ENCODE peak calls at places on chromosomes 12 and 14, in nine cellular contexts. One of them, this sample, is unnamed.

GRCh38 chr12:113108308-113108707 is 27.3 kb downstream of the RASAL1 start:
- DNase-seq in left ventricle myocardium inferior: no peak
- DNase-seq in glutamatergic neuron: no peak
- DNase-seq in GM19239: no peak
- DNase-seq in colonic mucosa: no peak
- DNase-seq in left ventricle myocardium superior: no peak
- DNase-seq in lower lobe of right lung: no peak
- DNase-seq in substantia nigra: no peak
- DNase-seq in fibroblast of pulmonary artery: no peak
- DNase-seq in this sample: no peak

GRCh38 chr12:19755141-19755540 is 315.8 kb downstream of the AEBP2 start:
- DNase-seq in colonic mucosa: no peak
- DNase-seq in left ventricle myocardium inferior: no peak
- DNase-seq in substantia nigra: no peak
- DNase-seq in fibroblast of pulmonary artery: no peak
- DNase-seq in GM19239: no peak
- DNase-seq in lower lobe of right lung: no peak
- DNase-seq in left ventricle myocardium superior: no peak
- DNase-seq in glutamatergic neuron: no peak
- DNase-seq in this sample: no peak

GRCh38 chr14:99231850-99232401 is 40.1 kb downstream of the BCL11B start:
- DNase-seq in lower lobe of right lung: peak
- DNase-seq in left ventricle myocardium superior: no peak
- DNase-seq in substantia nigra: no peak
- DNase-seq in glutamatergic neuron: peak
- DNase-seq in colonic mucosa: no peak
- DNase-seq in fibroblast of pulmonary artery: no peak
- DNase-seq in left ventricle myocardium inferior: no peak
- DNase-seq in GM19239: no peak
- DNase-seq in this sample: no peak

GRCh38 chr14:91336093-91336450 is 81.5 kb downstream of the CCDC88C start:
- DNase-seq in left ventricle myocardium superior: no peak
- DNase-seq in colonic mucosa: no peak
- DNase-seq in GM19239: no peak
- DNase-seq in glutamatergic neuron: no peak
- DNase-seq in left ventricle myocardium inferior: no peak
- DNase-seq in substantia nigra: no peak
- DNase-seq in lower lobe of right lung: no peak
- DNase-seq in fibroblast of pulmonary artery: no peak
- DNase-seq in this sample: no peak

GRCh38 chr12:107131832-107132616 is 38.7 kb upstream of the CRY1 start:
- DNase-seq in left ventricle myocardium superior: no peak
- DNase-seq in left ventricle myocardium inferior: no peak
- DNase-seq in fibroblast of pulmonary artery: peak
- DNase-seq in glutamatergic neuron: no peak
- DNase-seq in colonic mucosa: peak
- DNase-seq in substantia nigra: no peak
- DNase-seq in lower lobe of right lung: no peak
- DNase-seq in GM19239: peak
- DNase-seq in this sample: no peak

GRCh38 chr12:29521951-29522350 is 24.5 kb upstream of the OVCH1 start:
- DNase-seq in colonic mucosa: no peak
- DNase-seq in substantia nigra: no peak
- DNase-seq in lower lobe of right lung: no peak
- DNase-seq in left ventricle myocardium superior: no peak
- DNase-seq in left ventricle myocardium inferior: no peak
- DNase-seq in GM19239: no peak
- DNase-seq in fibroblast of pulmonary artery: peak
- DNase-seq in glutamatergic neuron: no peak
- DNase-seq in this sample: no peak

GRCh38 chr12:54018608-54018984 is 9.6 kb upstream of the HOXC6 start:
- DNase-seq in left ventricle myocardium inferior: no peak
- DNase-seq in substantia nigra: no peak
- DNase-seq in colonic mucosa: no peak
- DNase-seq in lower lobe of right lung: no peak
- DNase-seq in glutamatergic neuron: no peak
- DNase-seq in fibroblast of pulmonary artery: no peak
- DNase-seq in GM19239: no peak
- DNase-seq in left ventricle myocardium superior: no peak
- DNase-seq in this sample: no peak

GRCh38 chr14:67583711-67584644 is 16.1 kb downstream of the PIGH start:
- DNase-seq in GM19239: peak
- DNase-seq in fibroblast of pulmonary artery: peak
- DNase-seq in lower lobe of right lung: no peak
- DNase-seq in colonic mucosa: peak
- DNase-seq in left ventricle myocardium inferior: no peak
- DNase-seq in substantia nigra: no peak
- DNase-seq in left ventricle myocardium superior: no peak
- DNase-seq in glutamatergic neuron: peak
- DNase-seq in this sample: no peak

GRCh38 chr12:57215668-57216013 is 953 bp upstream of the NXPH4 start:
- DNase-seq in glutamatergic neuron: no peak
- DNase-seq in lower lobe of right lung: no peak
- DNase-seq in substantia nigra: no peak
- DNase-seq in left ventricle myocardium superior: no peak
- DNase-seq in GM19239: peak
- DNase-seq in left ventricle myocardium inferior: no peak
- DNase-seq in fibroblast of pulmonary artery: no peak
- DNase-seq in colonic mucosa: no peak
- DNase-seq in this sample: no peak

GRCh38 chr12:116318738-116319050 is 41.2 kb upstream of the MED13L start:
- DNase-seq in GM19239: no peak
- DNase-seq in left ventricle myocardium superior: no peak
- DNase-seq in fibroblast of pulmonary artery: no peak
- DNase-seq in lower lobe of right lung: no peak
- DNase-seq in glutamatergic neuron: no peak
- DNase-seq in left ventricle myocardium inferior: no peak
- DNase-seq in colonic mucosa: no peak
- DNase-seq in substantia nigra: no peak
- DNase-seq in this sample: no peak

GRCh38 chr12:109771746-109772621 is 58.4 kb downstream of the FAM222A start:
- DNase-seq in glutamatergic neuron: no peak
- DNase-seq in colonic mucosa: no peak
- DNase-seq in left ventricle myocardium superior: no peak
- DNase-seq in substantia nigra: no peak
- DNase-seq in fibroblast of pulmonary artery: no peak
- DNase-seq in lower lobe of right lung: peak
- DNase-seq in left ventricle myocardium inferior: no peak
- DNase-seq in GM19239: no peak
- DNase-seq in this sample: peak

GRCh38 chr12:95003921-95004272 is 400 bp upstream of the NDUFA12 start:
- DNase-seq in lower lobe of right lung: no peak
- DNase-seq in fibroblast of pulmonary artery: no peak
- DNase-seq in colonic mucosa: no peak
- DNase-seq in left ventricle myocardium superior: peak
- DNase-seq in glutamatergic neuron: no peak
- DNase-seq in substantia nigra: no peak
- DNase-seq in GM19239: no peak
- DNase-seq in left ventricle myocardium inferior: no peak
- DNase-seq in this sample: no peak

GRCh38 chr12:131142891-131143637 is 189.4 kb downstream of the ADGRD1 start:
- DNase-seq in left ventricle myocardium superior: no peak
- DNase-seq in left ventricle myocardium inferior: no peak
- DNase-seq in glutamatergic neuron: no peak
- DNase-seq in colonic mucosa: no peak
- DNase-seq in GM19239: no peak
- DNase-seq in fibroblast of pulmonary artery: no peak
- DNase-seq in lower lobe of right lung: no peak
- DNase-seq in substantia nigra: no peak
- DNase-seq in this sample: no peak

GRCh38 chr12:105451211-105451610 is 120.7 kb downstream of the C12orf75 start:
- DNase-seq in fibroblast of pulmonary artery: peak
- DNase-seq in left ventricle myocardium inferior: no peak
- DNase-seq in glutamatergic neuron: no peak
- DNase-seq in GM19239: no peak
- DNase-seq in left ventricle myocardium superior: no peak
- DNase-seq in lower lobe of right lung: no peak
- DNase-seq in substantia nigra: no peak
- DNase-seq in colonic mucosa: no peak
- DNase-seq in this sample: no peak

GRCh38 chr14:34462132-34462893 is at the start of gene SPTSSA:
- DNase-seq in left ventricle myocardium superior: peak
- DNase-seq in glutamatergic neuron: peak
- DNase-seq in substantia nigra: peak
- DNase-seq in left ventricle myocardium inferior: peak
- DNase-seq in GM19239: peak
- DNase-seq in fibroblast of pulmonary artery: peak
- DNase-seq in colonic mucosa: peak
- DNase-seq in lower lobe of right lung: peak
- DNase-seq in this sample: peak

GRCh38 chr14:100660498-100661339 is 66.0 kb upstream of the DLK1 start:
- DNase-seq in substantia nigra: no peak
- DNase-seq in left ventricle myocardium inferior: no peak
- DNase-seq in glutamatergic neuron: no peak
- DNase-seq in fibroblast of pulmonary artery: no peak
- DNase-seq in GM19239: no peak
- DNase-seq in left ventricle myocardium superior: peak
- DNase-seq in colonic mucosa: no peak
- DNase-seq in lower lobe of right lung: no peak
- DNase-seq in this sample: no peak

GRCh38 chr14:44960146-44960545 is 1.6 kb downstream of the KLHL28 start:
- DNase-seq in colonic mucosa: no peak
- DNase-seq in glutamatergic neuron: no peak
- DNase-seq in left ventricle myocardium inferior: no peak
- DNase-seq in GM19239: no peak
- DNase-seq in left ventricle myocardium superior: no peak
- DNase-seq in fibroblast of pulmonary artery: peak
- DNase-seq in substantia nigra: no peak
- DNase-seq in lower lobe of right lung: no peak
- DNase-seq in this sample: no peak

GRCh38 chr12:96026331-96026730 is 9.1 kb downstream of the LTA4H start:
- DNase-seq in colonic mucosa: no peak
- DNase-seq in GM19239: no peak
- DNase-seq in glutamatergic neuron: no peak
- DNase-seq in left ventricle myocardium superior: no peak
- DNase-seq in fibroblast of pulmonary artery: peak
- DNase-seq in substantia nigra: no peak
- DNase-seq in left ventricle myocardium inferior: no peak
- DNase-seq in lower lobe of right lung: no peak
- DNase-seq in this sample: no peak

GRCh38 chr14:61588419-61588901 is 106.9 kb upstream of the HIF1A start:
- DNase-seq in fibroblast of pulmonary artery: peak
- DNase-seq in lower lobe of right lung: no peak
- DNase-seq in left ventricle myocardium superior: no peak
- DNase-seq in GM19239: no peak
- DNase-seq in glutamatergic neuron: no peak
- DNase-seq in colonic mucosa: no peak
- DNase-seq in substantia nigra: no peak
- DNase-seq in left ventricle myocardium inferior: no peak
- DNase-seq in this sample: no peak

GRCh38 chr12:91616401-91616800 is 433.8 kb upstream of the DCN start:
- DNase-seq in lower lobe of right lung: no peak
- DNase-seq in glutamatergic neuron: no peak
- DNase-seq in colonic mucosa: no peak
- DNase-seq in substantia nigra: no peak
- DNase-seq in fibroblast of pulmonary artery: no peak
- DNase-seq in left ventricle myocardium superior: no peak
- DNase-seq in GM19239: no peak
- DNase-seq in left ventricle myocardium inferior: no peak
- DNase-seq in this sample: no peak

GRCh38 chr14:33943081-33943480 is 7.8 kb downstream of the EGLN3 start:
- DNase-seq in fibroblast of pulmonary artery: no peak
- DNase-seq in substantia nigra: no peak
- DNase-seq in left ventricle myocardium inferior: no peak
- DNase-seq in glutamatergic neuron: no peak
- DNase-seq in colonic mucosa: peak
- DNase-seq in lower lobe of right lung: no peak
- DNase-seq in GM19239: no peak
- DNase-seq in left ventricle myocardium superior: no peak
- DNase-seq in this sample: no peak

GRCh38 chr12:5259523-5259922 is 172.4 kb upstream of the NTF3 start:
- DNase-seq in colonic mucosa: no peak
- DNase-seq in left ventricle myocardium superior: no peak
- DNase-seq in GM19239: no peak
- DNase-seq in lower lobe of right lung: no peak
- DNase-seq in glutamatergic neuron: no peak
- DNase-seq in substantia nigra: no peak
- DNase-seq in fibroblast of pulmonary artery: no peak
- DNase-seq in left ventricle myocardium inferior: no peak
- DNase-seq in this sample: no peak

GRCh38 chr12:131362290-131363211 is 348.3 kb upstream of the SFSWAP start:
- DNase-seq in GM19239: no peak
- DNase-seq in substantia nigra: no peak
- DNase-seq in glutamatergic neuron: no peak
- DNase-seq in left ventricle myocardium superior: no peak
- DNase-seq in left ventricle myocardium inferior: no peak
- DNase-seq in fibroblast of pulmonary artery: no peak
- DNase-seq in lower lobe of right lung: no peak
- DNase-seq in colonic mucosa: no peak
- DNase-seq in this sample: no peak

GRCh38 chr12:49058366-49059062 is 2.1 kb downstream of the KMT2D start:
- DNase-seq in left ventricle myocardium superior: no peak
- DNase-seq in colonic mucosa: no peak
- DNase-seq in fibroblast of pulmonary artery: no peak
- DNase-seq in left ventricle myocardium inferior: no peak
- DNase-seq in substantia nigra: no peak
- DNase-seq in lower lobe of right lung: no peak
- DNase-seq in glutamatergic neuron: no peak
- DNase-seq in GM19239: no peak
- DNase-seq in this sample: no peak

GRCh38 chr12:86389949-86390348 is 133.8 kb upstream of the MGAT4C start:
- DNase-seq in colonic mucosa: no peak
- DNase-seq in left ventricle myocardium inferior: no peak
- DNase-seq in fibroblast of pulmonary artery: peak
- DNase-seq in GM19239: no peak
- DNase-seq in left ventricle myocardium superior: no peak
- DNase-seq in substantia nigra: no peak
- DNase-seq in glutamatergic neuron: no peak
- DNase-seq in lower lobe of right lung: no peak
- DNase-seq in this sample: no peak

GRCh38 chr12:82858534-82858917 is 171.8 kb downstream of the TMTC2 start:
- DNase-seq in left ventricle myocardium superior: no peak
- DNase-seq in GM19239: no peak
- DNase-seq in fibroblast of pulmonary artery: no peak
- DNase-seq in glutamatergic neuron: no peak
- DNase-seq in colonic mucosa: no peak
- DNase-seq in lower lobe of right lung: no peak
- DNase-seq in substantia nigra: no peak
- DNase-seq in left ventricle myocardium inferior: no peak
- DNase-seq in this sample: no peak

GRCh38 chr14:33230016-33230415 is 291.3 kb downstream of the NPAS3 start:
- DNase-seq in left ventricle myocardium superior: no peak
- DNase-seq in substantia nigra: no peak
- DNase-seq in lower lobe of right lung: no peak
- DNase-seq in glutamatergic neuron: no peak
- DNase-seq in left ventricle myocardium inferior: no peak
- DNase-seq in colonic mucosa: no peak
- DNase-seq in fibroblast of pulmonary artery: no peak
- DNase-seq in GM19239: no peak
- DNase-seq in this sample: no peak

GRCh38 chr12:101889216-101889752 is 11.9 kb downstream of the DRAM1 start:
- DNase-seq in glutamatergic neuron: no peak
- DNase-seq in fibroblast of pulmonary artery: no peak
- DNase-seq in left ventricle myocardium superior: no peak
- DNase-seq in colonic mucosa: no peak
- DNase-seq in left ventricle myocardium inferior: no peak
- DNase-seq in lower lobe of right lung: no peak
- DNase-seq in GM19239: no peak
- DNase-seq in substantia nigra: no peak
- DNase-seq in this sample: no peak

GRCh38 chr14:38608244-38608643 is 352.4 kb upstream of the CLEC14A start:
- DNase-seq in substantia nigra: no peak
- DNase-seq in left ventricle myocardium superior: no peak
- DNase-seq in left ventricle myocardium inferior: no peak
- DNase-seq in lower lobe of right lung: no peak
- DNase-seq in fibroblast of pulmonary artery: no peak
- DNase-seq in colonic mucosa: no peak
- DNase-seq in glutamatergic neuron: no peak
- DNase-seq in GM19239: no peak
- DNase-seq in this sample: no peak

GRCh38 chr14:20228681-20229080 is at the start of gene OR11H7:
- DNase-seq in colonic mucosa: no peak
- DNase-seq in glutamatergic neuron: no peak
- DNase-seq in fibroblast of pulmonary artery: no peak
- DNase-seq in substantia nigra: no peak
- DNase-seq in lower lobe of right lung: no peak
- DNase-seq in left ventricle myocardium superior: no peak
- DNase-seq in left ventricle myocardium inferior: no peak
- DNase-seq in GM19239: no peak
- DNase-seq in this sample: no peak

GRCh38 chr12:108367436-108367835 is 28.3 kb upstream of the CMKLR1 start:
- DNase-seq in left ventricle myocardium superior: no peak
- DNase-seq in substantia nigra: no peak
- DNase-seq in lower lobe of right lung: peak
- DNase-seq in GM19239: no peak
- DNase-seq in glutamatergic neuron: no peak
- DNase-seq in colonic mucosa: no peak
- DNase-seq in fibroblast of pulmonary artery: peak
- DNase-seq in left ventricle myocardium inferior: no peak
- DNase-seq in this sample: peak

This sample was measured in upper lobe of right lung.